ENCODE peak calls at places on chromosome 1, in nine cellular contexts. U, B, C, R, X, T, M, G and V are unnamed samples.

GRCh38 chr1:12359734-12360133 is 129.9 kb downstream of the VPS13D start:
- DNase-seq in C (no peak), U (no peak), X (no peak), R (no peak), G (peak; percentile 19), M (peak; percentile 43), T (peak; percentile 17), B (no peak), V (no peak)

GRCh38 chr1:111197598-111198289 is 2.7 kb downstream of the DENND2D start:
- DNase-seq in B (peak; percentile 64), U (peak; percentile 59), R (no peak), C (peak; percentile 62), T (peak; percentile 46), M (no peak), G (peak; percentile 54), X (no peak), V (peak; percentile 27)

GRCh38 chr1:35454616-35455015 is 102.6 kb downstream of the KIAA0319L start:
- DNase-seq in C (no peak), G (peak; percentile 75), T (no peak), R (no peak), B (no peak), M (no peak), X (no peak), U (no peak), V (peak; percentile 71)

GRCh38 chr1:150576367-150576711 is 3.1 kb downstream of the MCL1 start:
- DNase-seq in B (no peak), T (no peak), X (no peak), G (peak; percentile 54), U (no peak), C (no peak), R (no peak), M (no peak), V (no peak)

GRCh38 chr1:64479874-64480273 is 9.9 kb downstream of the CACHD1 start:
- DNase-seq in C (no peak), M (no peak), T (no peak), B (no peak), R (no peak), U (no peak), G (no peak), X (no peak), V (no peak)

GRCh38 chr1:228093050-228093906 is 9.8 kb downstream of the C1orf35 start:
- DNase-seq in X (no peak), B (no peak), R (no peak), M (no peak), C (no peak), G (no peak), T (no peak), U (no peak), V (no peak)

GRCh38 chr1:25754421-25755195 is 45.4 kb upstream of the SELENON start:
- DNase-seq in X (no peak), M (peak; percentile 46), T (no peak), B (peak; percentile 49), R (no peak), G (no peak), C (peak; percentile 61), U (no peak), V (no peak)

GRCh38 chr1:21586926-21587601 is 77.8 kb downstream of the ALPL start:
- DNase-seq in U (no peak), C (peak; percentile 88), R (no peak), X (peak; percentile 90), M (no peak), B (no peak), T (peak; percentile 47), G (peak; percentile 81), V (peak; percentile 71)

GRCh38 chr1:41371630-41372599 is 10.7 kb downstream of the FOXO6 start:
- DNase-seq in X (peak; percentile 80), M (no peak), U (no peak), T (peak; percentile 42), B (no peak), C (peak; percentile 62), G (no peak), R (no peak), V (no peak)

GRCh38 chr1:246971969-246972368 is 35.9 kb downstream of the ZNF695 start:
- DNase-seq in T (no peak), U (no peak), M (no peak), G (no peak), R (no peak), C (no peak), B (no peak), X (no peak), V (no peak)

GRCh38 chr1:153567621-153568366 is 2.1 kb upstream of the S100A2 start:
- DNase-seq in X (peak; percentile 71), G (no peak), B (no peak), U (no peak), M (no peak), T (no peak), C (no peak), R (no peak), V (peak; percentile 28)

GRCh38 chr1:56910441-56910985 is 55.3 kb downstream of the C8B start:
- DNase-seq in X (no peak), M (no peak), C (no peak), G (peak; percentile 14), U (no peak), B (no peak), T (peak; percentile 2), R (no peak), V (no peak)

GRCh38 chr1:2230781-2231666 is 2.9 kb downstream of the SKI start:
- DNase-seq in X (no peak), B (peak; percentile 78), C (peak; percentile 84), R (no peak), G (no peak), M (no peak), U (no peak), T (no peak), V (peak; percentile 15)
- H3K4me3 ChIP-seq in X (peak overlapping the region; percentile 93), B (peak overlapping the region; percentile 82), C (peak overlapping the region; percentile 69), R (peak overlapping the region; percentile 88), G (peak overlapping the region; percentile 75), M (peak overlapping the region; percentile 68), U (peak overlapping the region; percentile 71), T (peak overlapping the region; percentile 21), V (peak overlapping the region; percentile 88)

DNA sequence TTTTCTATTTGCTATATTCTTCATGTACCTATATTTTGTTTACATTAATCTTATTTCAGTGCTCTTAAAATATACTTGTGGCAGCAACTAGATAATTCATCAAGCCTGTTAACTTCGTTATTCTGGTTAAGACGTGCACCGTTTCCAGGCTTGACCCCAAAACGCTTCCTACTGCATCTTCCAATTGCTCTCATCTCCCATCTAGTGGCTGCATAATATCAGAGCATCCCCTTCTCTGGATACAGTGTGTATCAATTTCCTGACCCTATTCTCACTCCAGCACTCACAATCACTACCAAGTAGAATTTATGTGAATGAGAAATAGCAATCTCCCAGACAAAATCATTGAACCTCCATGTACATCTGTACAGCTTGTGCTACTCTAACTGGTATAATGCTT is 1280.3 kb upstream of the B3GALT2 start:
- DNase-seq in G (no peak), U (no peak), C (no peak), M (no peak), T (no peak), X (no peak), R (no peak), B (no peak), V (no peak)
- TF ChIP-seq CTCF in G (no peak), U (no peak), C (no peak), M (no peak), T (peak; percentile 26), X (no peak), R (peak; percentile 37), B (no peak), V (no peak)

GRCh38 chr1:117118101-117118500 is 3.4 kb downstream of the TRIM45 start:
- DNase-seq in R (no peak), C (no peak), M (no peak), X (no peak), T (no peak), B (no peak), G (no peak), U (no peak), V (no peak)

GRCh38 chr1:117123274-117123673 is 1.7 kb upstream of the TRIM45 start:
- DNase-seq in C (no peak), U (no peak), T (no peak), B (no peak), G (no peak), M (no peak), R (no peak), X (no peak), V (no peak)

GRCh38 chr1:117122297-117123025 is 912 bp upstream of the TRIM45 start:
- DNase-seq in B (no peak), R (no peak), U (no peak), M (no peak), C (no peak), G (no peak), X (no peak), T (no peak), V (no peak)

GRCh38 chr1:117120774-117121588 is 568 bp downstream of the TRIM45 start:
- DNase-seq in X (no peak), M (no peak), T (peak; percentile 1), C (no peak), U (no peak), G (no peak), B (no peak), R (no peak), V (peak; percentile 48)

DNA sequence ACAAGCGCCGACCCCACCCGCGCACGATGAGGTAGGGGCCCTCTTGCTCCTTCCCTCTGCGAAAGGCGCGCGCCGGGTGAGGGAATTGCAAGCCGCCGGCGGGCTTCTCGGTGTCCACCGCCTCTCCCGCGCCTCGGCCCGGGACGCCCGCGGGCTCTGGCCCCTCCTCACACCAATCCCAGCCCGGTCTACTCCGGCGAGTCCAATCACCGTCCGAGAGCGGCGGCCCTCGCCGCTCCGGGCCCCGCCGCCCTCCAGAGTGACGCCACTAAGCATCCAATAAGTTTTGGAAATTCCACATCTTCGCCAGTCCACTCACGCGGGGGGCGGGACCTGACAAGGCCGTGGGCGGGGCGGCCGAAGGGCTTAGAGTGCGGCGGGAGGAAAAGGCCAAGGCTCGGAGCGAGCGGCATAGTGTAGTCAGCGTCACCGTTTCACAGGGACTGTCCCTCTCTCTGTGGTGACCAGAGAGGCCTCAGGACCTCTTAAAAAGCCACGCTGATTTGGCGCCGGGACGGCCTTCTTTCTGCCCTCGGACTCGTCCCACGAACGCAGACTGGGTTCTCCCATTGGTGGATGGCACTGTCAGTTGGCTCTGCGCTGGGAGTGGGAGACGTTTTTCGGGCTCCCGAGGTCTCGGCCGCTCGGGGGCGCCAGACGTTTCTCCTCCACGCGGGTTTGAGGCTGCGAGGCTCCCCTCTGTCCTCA is at the start of gene TRIM45:
- DNase-seq in U (peak; percentile 92), G (peak; percentile 98), T (peak; percentile 93), C (peak; percentile 98), X (peak; percentile 98), R (peak; percentile 92), B (peak; percentile 79), M (peak; percentile 96), V (peak; percentile 95)
- H3K4me3 ChIP-seq in U (peak within 1 kb of the TSS; percentile 80), G (peak within 1 kb of the TSS; percentile 75), T (peak within 1 kb of the TSS; percentile 72), C (peak within 1 kb of the TSS; percentile 44), X (peak within 1 kb of the TSS; percentile 62), R (peak within 1 kb of the TSS; percentile 73), B (peak within 1 kb of the TSS; percentile 56), M (peak within 1 kb of the TSS; percentile 63), V (peak within 1 kb of the TSS; percentile 96)

GRCh38 chr1:91278754-91279153 is 125.9 kb downstream of the HFM1 start:
- DNase-seq in R (peak; percentile 18), M (no peak), G (peak; percentile 59), U (no peak), T (no peak), C (no peak), B (no peak), X (no peak), V (peak; percentile 22)

GRCh38 chr1:91283421-91283726 is 121.3 kb downstream of the HFM1 start:
- DNase-seq in G (no peak), C (no peak), U (no peak), R (no peak), T (no peak), X (no peak), M (no peak), B (no peak), V (no peak)

GRCh38 chr1:91281782-91282181 is 122.9 kb downstream of the HFM1 start:
- DNase-seq in B (no peak), R (no peak), T (no peak), X (no peak), M (no peak), U (no peak), G (no peak), C (no peak), V (no peak)

GRCh38 chr1:91282695-91283420 is 121.8 kb downstream of the HFM1 start:
- DNase-seq in T (peak; percentile 53), G (peak; percentile 88), M (peak; percentile 54), C (no peak), R (peak; percentile 72), B (peak; percentile 30), X (peak; percentile 37), U (no peak), V (peak; percentile 78)
- TF ChIP-seq CTCF in T (peak; percentile 57), G (peak; percentile 80), M (peak; percentile 69), C (peak; percentile 64), R (peak; percentile 77), B (peak; percentile 73), X (peak; percentile 97), U (peak; percentile 74), V (peak; percentile 87)